ENCODE peak calls at places on chromosome 16, in four cellular contexts. One of them, this sample, is unnamed.

GRCh38 chr16:88381820-88382451 is 823 bp upstream of the ZNF469 start:
- DNase-seq in GM23338: peak
- DNase-seq in OCI-LY7: no peak
- DNase-seq in mesenchymal stem cell: no peak
- DNase-seq in this sample: no peak

GRCh38 chr16:85193876-85194275 is 81.6 kb upstream of the CIBAR2 start:
- DNase-seq in GM23338: no peak
- DNase-seq in OCI-LY7: no peak
- DNase-seq in mesenchymal stem cell: no peak
- DNase-seq in this sample: no peak

GRCh38 chr16:23380501-23380951 is 72.5 kb downstream of the COG7 start:
- DNase-seq in GM23338: no peak
- DNase-seq in OCI-LY7: no peak
- DNase-seq in mesenchymal stem cell: no peak
- DNase-seq in this sample: no peak

GRCh38 chr16:72860726-72861562 is 187.0 kb downstream of the ZFHX3 start:
- DNase-seq in GM23338: no peak
- DNase-seq in OCI-LY7: no peak
- DNase-seq in mesenchymal stem cell: no peak
- DNase-seq in this sample: no peak

GRCh38 chr16:14186007-14186953 is 115.2 kb downstream of the MRTFB start:
- DNase-seq in GM23338: peak
- DNase-seq in OCI-LY7: peak
- DNase-seq in mesenchymal stem cell: peak
- DNase-seq in this sample: no peak

GRCh38 chr16:75497558-75497957 is 2.3 kb upstream of the CHST6 start:
- DNase-seq in GM23338: no peak
- DNase-seq in OCI-LY7: no peak
- DNase-seq in mesenchymal stem cell: no peak
- DNase-seq in this sample: no peak

GRCh38 chr16:75043175-75043937 is 44.5 kb downstream of the ZNRF1 start:
- DNase-seq in GM23338: no peak
- DNase-seq in OCI-LY7: no peak
- DNase-seq in mesenchymal stem cell: no peak
- DNase-seq in this sample: no peak

GRCh38 chr16:27781195-27781524 is 231.2 kb downstream of the KATNIP start:
- DNase-seq in GM23338: no peak
- DNase-seq in OCI-LY7: no peak
- DNase-seq in mesenchymal stem cell: peak
- DNase-seq in this sample: no peak

GRCh38 chr16:12160815-12161550 is 184.4 kb downstream of the SNX29 start:
- DNase-seq in GM23338: no peak
- DNase-seq in OCI-LY7: no peak
- DNase-seq in mesenchymal stem cell: no peak
- DNase-seq in this sample: no peak

GRCh38 chr16:30934827-30935557 is 11.6 kb downstream of the FBXL19 start:
- DNase-seq in GM23338: peak
- DNase-seq in OCI-LY7: peak
- DNase-seq in mesenchymal stem cell: peak
- DNase-seq in this sample: peak

GRCh38 chr16:28092721-28093382 is 29.3 kb upstream of the GSG1L start:
- DNase-seq in GM23338: peak
- DNase-seq in OCI-LY7: no peak
- DNase-seq in mesenchymal stem cell: no peak
- DNase-seq in this sample: no peak

GRCh38 chr16:71748226-71748625 is 23.7 kb upstream of the PHLPP2 start:
- DNase-seq in GM23338: no peak
- DNase-seq in OCI-LY7: no peak
- DNase-seq in mesenchymal stem cell: no peak
- DNase-seq in this sample: no peak

GRCh38 chr16:58187092-58187491 is 10.8 kb downstream of the CSNK2A2 start:
- DNase-seq in GM23338: no peak
- DNase-seq in OCI-LY7: no peak
- DNase-seq in mesenchymal stem cell: no peak
- DNase-seq in this sample: no peak

GRCh38 chr16:81499576-81500380 is 55.2 kb downstream of the CMIP start:
- DNase-seq in GM23338: no peak
- DNase-seq in OCI-LY7: no peak
- DNase-seq in mesenchymal stem cell: no peak
- DNase-seq in this sample: no peak
- H3K27ac ChIP-seq in GM23338: peak
- H3K27ac ChIP-seq in OCI-LY7: no peak
- H3K27ac ChIP-seq in mesenchymal stem cell: no peak
- H3K27ac ChIP-seq in this sample: no peak

DNA sequence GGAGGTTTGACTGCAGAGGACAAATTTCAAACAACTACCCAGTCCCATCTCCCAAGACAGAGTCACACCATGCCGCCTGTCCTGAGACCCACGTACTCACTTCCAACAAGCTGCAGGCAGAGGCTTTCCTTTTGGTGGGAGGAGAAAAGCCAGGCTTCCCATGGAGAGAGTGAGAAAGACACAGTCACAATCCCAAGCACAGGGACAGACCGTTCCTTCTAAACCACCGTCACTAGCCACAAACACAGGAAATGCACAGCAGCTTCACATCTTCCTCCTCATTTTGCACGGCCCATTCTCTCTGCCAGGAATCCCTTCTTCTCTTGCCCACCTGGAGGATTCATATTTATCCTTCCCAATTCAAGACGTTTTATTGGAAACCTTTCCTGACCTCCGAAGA is 87.8 kb downstream of the XYLT1 start:
- DNase-seq in GM23338: no peak
- DNase-seq in OCI-LY7: no peak
- DNase-seq in mesenchymal stem cell: no peak
- DNase-seq in this sample: no peak
- H3K27ac ChIP-seq in GM23338: peak
- H3K27ac ChIP-seq in OCI-LY7: no peak
- H3K27ac ChIP-seq in mesenchymal stem cell: no peak
- H3K27ac ChIP-seq in this sample: no peak

GRCh38 chr16:66924527-66925321 is 611 bp downstream of the RRAD start:
- DNase-seq in GM23338: peak
- DNase-seq in OCI-LY7: no peak
- DNase-seq in mesenchymal stem cell: peak
- DNase-seq in this sample: no peak
- H3K27ac ChIP-seq in GM23338: no peak
- H3K27ac ChIP-seq in OCI-LY7: no peak
- H3K27ac ChIP-seq in mesenchymal stem cell: no peak
- H3K27ac ChIP-seq in this sample: no peak

GRCh38 chr16:2079311-2079800 is 31.6 kb downstream of the TSC2 start:
- DNase-seq in GM23338: no peak
- DNase-seq in OCI-LY7: no peak
- DNase-seq in mesenchymal stem cell: no peak
- DNase-seq in this sample: no peak
- H3K27ac ChIP-seq in GM23338: no peak
- H3K27ac ChIP-seq in OCI-LY7: no peak
- H3K27ac ChIP-seq in mesenchymal stem cell: no peak
- H3K27ac ChIP-seq in this sample: no peak

GRCh38 chr16:19287241-19287640 is 1.7 kb downstream of the CLEC19A start:
- DNase-seq in GM23338: peak
- DNase-seq in OCI-LY7: no peak
- DNase-seq in mesenchymal stem cell: no peak
- DNase-seq in this sample: no peak
- H3K27ac ChIP-seq in GM23338: no peak
- H3K27ac ChIP-seq in OCI-LY7: no peak
- H3K27ac ChIP-seq in mesenchymal stem cell: no peak
- H3K27ac ChIP-seq in this sample: no peak

GRCh38 chr16:86220552-86220951 is 289.8 kb upstream of the FOXF1 start:
- DNase-seq in GM23338: no peak
- DNase-seq in OCI-LY7: no peak
- DNase-seq in mesenchymal stem cell: peak
- DNase-seq in this sample: no peak
- H3K27ac ChIP-seq in GM23338: no peak
- H3K27ac ChIP-seq in OCI-LY7: no peak
- H3K27ac ChIP-seq in mesenchymal stem cell: no peak
- H3K27ac ChIP-seq in this sample: no peak

DNA sequence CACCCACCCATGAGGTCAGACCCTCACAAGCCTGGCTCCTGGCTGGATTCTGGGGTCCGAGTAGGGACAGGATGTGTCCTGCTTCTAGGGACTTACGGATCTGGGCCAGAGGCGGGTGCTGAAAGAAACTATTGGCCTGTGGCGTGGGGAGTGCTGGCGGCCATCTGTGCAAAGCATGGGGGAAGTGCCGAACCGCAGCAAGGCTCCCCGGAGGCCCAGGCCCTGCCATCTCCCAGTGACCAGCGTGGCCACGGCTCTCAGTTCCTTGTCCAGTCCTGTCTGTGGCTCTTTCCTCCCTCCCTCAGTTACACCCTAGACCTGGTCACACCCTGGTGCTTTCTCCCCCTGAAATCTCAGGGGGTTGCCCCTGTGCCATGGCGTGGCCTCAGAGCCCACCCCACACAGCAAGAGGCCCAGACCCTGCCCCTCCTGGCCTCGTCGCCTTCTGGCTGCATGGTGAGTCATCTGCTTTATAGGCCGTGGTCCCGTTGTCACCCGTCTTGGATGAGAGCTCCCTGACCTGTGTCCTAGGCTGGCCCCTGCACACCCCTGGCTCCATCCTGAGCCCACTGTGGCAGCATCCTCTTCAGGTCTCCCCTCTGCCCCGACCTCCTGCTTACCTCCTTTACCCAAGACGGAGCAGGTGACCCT is 54.5 kb downstream of the PRMT7 start:
- DNase-seq in GM23338: no peak
- DNase-seq in OCI-LY7: no peak
- DNase-seq in mesenchymal stem cell: no peak
- DNase-seq in this sample: no peak
- H3K27ac ChIP-seq in GM23338: no peak
- H3K27ac ChIP-seq in OCI-LY7: no peak
- H3K27ac ChIP-seq in mesenchymal stem cell: no peak
- H3K27ac ChIP-seq in this sample: no peak

GRCh38 chr16:4467916-4468315 is 6.5 kb downstream of the NMRAL1 start:
- DNase-seq in GM23338: no peak
- DNase-seq in OCI-LY7: no peak
- DNase-seq in mesenchymal stem cell: no peak
- DNase-seq in this sample: no peak

GRCh38 chr16:4463522-4464163 is 10.8 kb downstream of the NMRAL1 start:
- DNase-seq in GM23338: no peak
- DNase-seq in OCI-LY7: no peak
- DNase-seq in mesenchymal stem cell: no peak
- DNase-seq in this sample: no peak

GRCh38 chr16:4468972-4469371 is 5.5 kb downstream of the NMRAL1 start:
- DNase-seq in GM23338: no peak
- DNase-seq in OCI-LY7: no peak
- DNase-seq in mesenchymal stem cell: no peak
- DNase-seq in this sample: no peak

GRCh38 chr16:4461250-4462085 is 13.0 kb downstream of the NMRAL1 start:
- DNase-seq in GM23338: peak
- DNase-seq in OCI-LY7: peak
- DNase-seq in mesenchymal stem cell: no peak
- DNase-seq in this sample: no peak

DNA sequence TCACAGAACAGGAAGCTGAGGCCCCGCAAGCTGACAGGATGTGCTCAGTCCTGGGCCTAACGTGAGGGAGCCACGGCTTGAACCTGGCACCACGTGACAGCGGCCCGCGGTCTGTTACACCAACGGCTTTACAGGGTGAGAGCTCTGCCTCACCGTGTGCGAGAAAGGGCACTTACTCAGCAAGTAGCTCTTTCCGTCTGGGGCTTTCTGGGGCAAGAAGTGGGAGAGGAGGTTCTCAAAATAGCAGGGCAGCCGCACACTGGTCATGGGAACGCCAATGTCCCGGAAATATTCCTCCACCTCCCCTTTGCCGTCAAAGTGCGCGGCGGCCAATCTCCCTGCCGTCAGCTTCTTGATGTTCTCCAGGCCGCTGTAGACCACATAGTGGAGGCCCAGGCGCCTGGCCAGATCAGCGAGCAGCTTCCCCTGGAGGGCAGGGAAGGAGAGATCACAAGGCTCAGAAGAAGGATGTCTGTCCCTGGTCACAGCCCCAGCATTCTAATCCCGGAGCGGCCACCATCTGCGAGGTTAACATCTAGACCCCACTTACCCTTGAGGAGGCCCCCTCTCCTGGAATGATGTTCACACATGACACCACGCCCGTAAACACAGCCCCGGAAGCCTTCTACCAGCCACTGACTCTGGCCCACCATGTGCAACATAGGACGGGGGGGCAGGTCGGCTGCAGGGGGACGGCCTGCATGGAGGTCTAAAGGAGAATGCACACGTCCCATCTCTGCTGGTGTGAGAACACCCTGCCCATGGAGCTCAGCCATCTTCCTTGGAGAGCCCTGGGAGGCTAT is 8.2 kb downstream of the NMRAL1 start:
- DNase-seq in GM23338: no peak
- DNase-seq in OCI-LY7: no peak
- DNase-seq in mesenchymal stem cell: no peak
- DNase-seq in this sample: no peak
- H3K27ac ChIP-seq in GM23338: no peak
- H3K27ac ChIP-seq in OCI-LY7: no peak
- H3K27ac ChIP-seq in mesenchymal stem cell: no peak
- H3K27ac ChIP-seq in this sample: peak

GRCh38 chr16:56869513-56870270 is 4.7 kb downstream of the SLC12A3 start:
- DNase-seq in GM23338: peak
- DNase-seq in OCI-LY7: peak
- DNase-seq in mesenchymal stem cell: peak
- DNase-seq in this sample: peak

GRCh38 chr16:56864910-56865309 is at the start of gene SLC12A3:
- DNase-seq in GM23338: no peak
- DNase-seq in OCI-LY7: no peak
- DNase-seq in mesenchymal stem cell: no peak
- DNase-seq in this sample: no peak

GRCh38 chr16:56865394-56866062 is 521 bp downstream of the SLC12A3 start:
- DNase-seq in GM23338: no peak
- DNase-seq in OCI-LY7: no peak
- DNase-seq in mesenchymal stem cell: no peak
- DNase-seq in this sample: no peak

GRCh38 chr16:56868175-56868574 is 3.2 kb downstream of the SLC12A3 start:
- DNase-seq in GM23338: no peak
- DNase-seq in OCI-LY7: no peak
- DNase-seq in mesenchymal stem cell: no peak
- DNase-seq in this sample: no peak

DNA sequence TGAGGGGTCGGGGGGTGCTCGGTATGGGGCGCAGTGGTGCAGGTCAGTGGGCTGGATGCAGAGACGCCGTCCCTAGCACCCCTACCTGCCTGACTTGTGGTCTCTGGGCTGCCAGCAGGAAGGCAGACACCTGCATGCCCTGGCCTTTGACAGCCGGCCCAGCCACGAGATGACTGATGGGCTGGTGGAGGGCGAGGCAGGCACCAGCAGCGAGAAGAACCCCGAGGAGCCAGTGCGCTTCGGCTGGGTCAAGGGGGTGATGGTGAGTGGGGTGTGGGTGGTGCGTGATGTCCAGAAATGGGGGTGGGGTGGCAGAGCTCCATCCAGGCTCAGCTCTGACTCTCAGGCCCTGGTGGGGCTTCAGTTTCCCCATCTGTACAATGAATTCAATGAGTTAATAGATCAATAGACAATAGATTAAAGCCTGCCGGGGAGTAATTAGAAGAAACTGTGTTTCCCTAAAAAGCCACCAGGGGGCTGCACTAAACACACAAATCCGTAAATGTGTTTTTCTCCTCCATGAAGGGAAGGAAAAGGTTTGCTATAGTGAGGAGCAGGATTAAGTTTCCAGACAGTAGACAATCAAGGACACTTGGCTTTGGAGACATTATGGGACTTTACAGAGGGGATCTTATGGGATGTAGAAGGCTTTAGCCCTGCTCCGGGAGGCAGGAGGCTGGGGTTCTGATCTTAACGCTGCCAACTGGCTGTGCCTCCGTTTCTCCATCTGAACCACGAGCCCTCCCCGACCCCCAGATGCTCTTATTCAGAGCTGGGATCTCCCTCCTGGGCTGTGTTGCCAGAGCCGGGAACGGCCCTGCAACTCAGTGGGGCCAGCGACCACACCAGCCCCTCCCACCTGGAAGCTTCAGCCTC is 2.2 kb downstream of the SLC12A3 start:
- DNase-seq in GM23338: peak
- DNase-seq in OCI-LY7: peak
- DNase-seq in mesenchymal stem cell: peak
- DNase-seq in this sample: peak
- H3K27ac ChIP-seq in GM23338: no peak
- H3K27ac ChIP-seq in OCI-LY7: no peak
- H3K27ac ChIP-seq in mesenchymal stem cell: no peak
- H3K27ac ChIP-seq in this sample: no peak

This sample was measured in CD4-positive, CD25-positive, alpha-beta regulatory T cell.